ENCODE peak calls at places on chromosomes 13 and 19, in four cellular contexts. M is substantia nigra, Q is kidney epithelial cell, D is WTC11. Z is an unnamed sample.
A peak's percentile ranks its signal among the peaks of the same experiment; 100 is the strongest.

GRCh38 chr13:74227476-74228158 is 93.4 kb upstream of the KLF12 start:
- DNase-seq in M (no peak), Q (no peak), D (no peak), Z (no peak)

GRCh38 chr13:110138009-110138699 is 168.8 kb downstream of the COL4A1 start:
- DNase-seq in M (no peak), Q (peak; percentile 56), D (peak; percentile 44), Z (peak; percentile 64)

GRCh38 chr19:401836-402535 is 7.0 kb downstream of the C2CD4C start:
- DNase-seq in M (no peak), Q (no peak), D (no peak), Z (no peak)

GRCh38 chr13:54232700-54233099 is 1204.1 kb downstream of the OLFM4 start:
- DNase-seq in M (no peak), Q (no peak), D (no peak), Z (no peak)

GRCh38 chr19:10419646-10420443 is 493 bp upstream of the PDE4A start:
- DNase-seq in M (no peak), Q (no peak), D (peak; percentile 91), Z (peak; percentile 82)

GRCh38 chr19:40740747-40741146 is 9.5 kb downstream of the ACTMAP start:
- DNase-seq in M (no peak), Q (no peak), D (no peak), Z (no peak)

GRCh38 chr13:104984296-104984818 is 1551.1 kb downstream of the EFNB2 start:
- DNase-seq in M (peak; percentile 1), Q (peak; percentile 26), D (no peak), Z (peak; percentile 26)

GRCh38 chr19:52022193-52022592 is 6.0 kb downstream of the ZNF614 start:
- DNase-seq in M (no peak), Q (no peak), D (no peak), Z (no peak)

GRCh38 chr13:113849981-113850721 is 13.7 kb downstream of the GAS6 start:
- DNase-seq in M (no peak), Q (no peak), D (no peak), Z (peak; percentile 0)

GRCh38 chr13:97174638-97175037 is 47.5 kb upstream of the MBNL2 start:
- DNase-seq in M (no peak), Q (no peak), D (no peak), Z (no peak)

GRCh38 chr13:84137292-84137691 is 255.0 kb upstream of the SLITRK1 start:
- DNase-seq in M (no peak), Q (no peak), D (no peak), Z (peak; percentile 16)

GRCh38 chr13:23928985-23929384 is 31.7 kb upstream of the C1QTNF9B start:
- DNase-seq in M (no peak), Q (peak; percentile 59), D (no peak), Z (peak; percentile 65)

GRCh38 chr19:54804571-54804970 is 1.2 kb downstream of the KIR2DL4 start:
- DNase-seq in M (no peak), Q (no peak), D (no peak), Z (no peak)

GRCh38 chr13:109336730-109337129 is 449.7 kb downstream of the IRS2 start:
- DNase-seq in M (no peak), Q (peak; percentile 70), D (no peak), Z (peak; percentile 88)

GRCh38 chr19:40281381-40282208 is 3.5 kb downstream of the AKT2 start:
- DNase-seq in M (no peak), Q (no peak), D (no peak), Z (no peak)

Z was measured in NCI-H226.